ENCODE peak calls at places on chromosomes 12 and 14, in eight cellular contexts. K is dorsolateral prefrontal cortex; R is CD4-positive, alpha-beta T cell; N is GM23338; J is effector memory CD4-positive, alpha-beta T cell; E is cardiac muscle cell; M is left lung; D is HepG2. S is an unnamed sample.

GRCh38 chr12:1517007-1517406 is 77.4 kb downstream of the FBXL14 start:
- DNase-seq in M (no peak), J (no peak), K (no peak), R (no peak), N (peak), E (peak), D (peak), S (no peak)

GRCh38 chr12:132837693-132838463 is 9.2 kb upstream of the GOLGA3 start:
- DNase-seq in K (no peak), M (no peak), J (no peak), E (no peak), R (no peak), N (no peak), D (no peak), S (no peak)

GRCh38 chr12:110270125-110270962 is 10.7 kb upstream of the ATP2A2 start:
- DNase-seq in K (peak), J (no peak), M (no peak), R (no peak), D (peak), E (peak), N (no peak), S (peak)

GRCh38 chr12:59452746-59453145 is 143.1 kb upstream of the SLC16A7 start:
- DNase-seq in M (no peak), R (no peak), D (no peak), K (no peak), E (peak), J (no peak), N (no peak), S (no peak)

GRCh38 chr14:76938092-76938500 is 90.4 kb downstream of the IRF2BPL start:
- DNase-seq in J (no peak), R (no peak), K (no peak), N (no peak), E (no peak), D (no peak), M (no peak), S (no peak)

GRCh38 chr12:46946137-46946536 is 120.3 kb upstream of the SLC38A4 start:
- DNase-seq in J (no peak), M (no peak), N (no peak), K (no peak), D (no peak), R (no peak), E (no peak), S (no peak)

GRCh38 chr12:27592548-27592947 is 68.5 kb downstream of the PPFIBP1 start:
- DNase-seq in J (no peak), E (no peak), M (peak), K (peak), R (no peak), N (no peak), D (no peak), S (peak)

GRCh38 chr14:51180577-51180976 is 59.5 kb upstream of the TMX1 start:
- DNase-seq in K (no peak), E (no peak), J (no peak), N (no peak), M (no peak), R (no peak), D (no peak), S (no peak)

GRCh38 chr12:14244876-14245669 is 120.4 kb upstream of the ATF7IP start:
- DNase-seq in N (no peak), D (no peak), E (no peak), R (no peak), K (no peak), M (no peak), J (no peak), S (no peak)

GRCh38 chr12:122753213-122753571 is 568 bp downstream of the DENR start:
- DNase-seq in J (no peak), N (no peak), E (no peak), R (no peak), M (no peak), K (no peak), D (no peak), S (no peak)

GRCh38 chr12:95083938-95084337 is 10.5 kb upstream of the NR2C1 start:
- DNase-seq in J (no peak), E (peak), D (no peak), R (no peak), K (no peak), N (peak), M (no peak), S (peak)

GRCh38 chr12:14138495-14138894 is 157.1 kb upstream of the GRIN2B start:
- DNase-seq in M (no peak), N (peak), J (no peak), R (no peak), K (no peak), E (peak), D (no peak), S (no peak)

GRCh38 chr14:104799239-104799599 is 1.7 kb upstream of the ZBTB42 start:
- DNase-seq in J (no peak), E (no peak), D (no peak), K (no peak), N (no peak), M (no peak), R (no peak), S (no peak)

GRCh38 chr14:66404051-66404450 is 82.1 kb upstream of the CCDC196 start:
- DNase-seq in R (no peak), K (no peak), J (no peak), N (no peak), M (no peak), D (no peak), E (no peak), S (no peak)

GRCh38 chr14:89660183-89660582 is 243.2 kb upstream of the FOXN3 start:
- DNase-seq in J (no peak), K (no peak), N (no peak), M (no peak), R (no peak), E (peak), D (no peak), S (peak)

GRCh38 chr12:93226356-93226755 is 151.4 kb upstream of the NUDT4 start:
- DNase-seq in D (no peak), E (no peak), M (no peak), K (no peak), J (no peak), R (no peak), N (no peak), S (no peak)

GRCh38 chr14:65958664-65959562 is 527.3 kb upstream of the CCDC196 start:
- DNase-seq in M (no peak), D (peak), K (no peak), J (no peak), N (peak), R (no peak), E (peak), S (no peak)

GRCh38 chr12:116053479-116054195 is 223.9 kb downstream of the MED13L start:
- DNase-seq in K (no peak), E (no peak), R (no peak), N (no peak), J (no peak), D (peak), M (no peak), S (peak)

GRCh38 chr14:50452979-50453705 is 56.5 kb upstream of the CDKL1 start:
- DNase-seq in N (no peak), J (no peak), D (no peak), M (no peak), K (no peak), E (no peak), R (no peak), S (peak)

GRCh38 chr14:72892879-72893635 is 844 bp downstream of the DPF3 start:
- DNase-seq in R (peak), N (peak), J (no peak), E (peak), D (no peak), K (no peak), M (no peak), S (peak)

GRCh38 chr12:1691123-1692007 is 495 bp downstream of the ADIPOR2 start:
- DNase-seq in R (peak), J (peak), D (peak), E (peak), N (peak), K (peak), M (peak), S (peak)

GRCh38 chr12:2498961-2499500 is 295.7 kb upstream of the FKBP4 start:
- DNase-seq in R (no peak), J (no peak), M (no peak), K (no peak), E (no peak), D (no peak), N (peak), S (no peak)

GRCh38 chr14:50813544-50813863 is 17.5 kb downstream of the NIN start:
- DNase-seq in E (no peak), R (no peak), N (no peak), D (no peak), K (no peak), J (no peak), M (no peak), S (no peak)

GRCh38 chr14:99320621-99321235 is 48.7 kb upstream of the BCL11B start:
- DNase-seq in D (no peak), R (no peak), J (no peak), K (no peak), E (no peak), M (no peak), N (no peak), S (no peak)

GRCh38 chr14:64421166-64421565 is 33.0 kb downstream of the MTHFD1 start:
- DNase-seq in J (no peak), K (no peak), M (no peak), D (no peak), N (no peak), R (no peak), E (no peak), S (no peak)

GRCh38 chr12:14892726-14893442 is 7.2 kb upstream of the MGP start:
- DNase-seq in E (no peak), K (no peak), N (no peak), R (no peak), J (no peak), M (no peak), D (peak), S (peak)

GRCh38 chr12:49089831-49090773 is 4.5 kb downstream of the DHH start:
- DNase-seq in E (peak), M (no peak), K (peak), J (no peak), N (peak), R (peak), D (no peak), S (peak)

GRCh38 chr12:95796982-95797289 is 6.4 kb upstream of the NTN4 start:
- DNase-seq in D (no peak), N (no peak), E (no peak), R (no peak), J (no peak), M (no peak), K (no peak), S (no peak)

GRCh38 chr12:97538705-97539104 is 76.1 kb downstream of the RMST start:
- DNase-seq in R (no peak), E (no peak), D (no peak), N (no peak), J (no peak), M (no peak), K (no peak), S (no peak)

GRCh38 chr12:86950043-86950838 is 694.0 kb upstream of the MGAT4C start:
- DNase-seq in D (no peak), N (no peak), J (no peak), E (no peak), K (no peak), R (no peak), M (no peak), S (no peak)

GRCh38 chr14:91286530-91286937 is 42.0 kb upstream of the GPR68 start:
- DNase-seq in K (peak), N (peak), D (peak), R (peak), J (peak), E (peak), M (peak), S (peak)

GRCh38 chr12:102917026-102917787 is at the start of gene PAH:
- DNase-seq in J (no peak), N (peak), K (no peak), R (peak), E (peak), M (no peak), D (peak), S (peak)

GRCh38 chr12:103442822-103443221 is 52.9 kb downstream of the C12orf42 start:
- DNase-seq in R (no peak), N (no peak), D (no peak), K (no peak), J (no peak), M (no peak), E (no peak), S (no peak)

GRCh38 chr12:64534672-64535199 is 75.6 kb upstream of the RASSF3 start:
- DNase-seq in J (no peak), D (no peak), N (no peak), R (no peak), M (no peak), E (no peak), K (no peak), S (no peak)

GRCh38 chr14:28301179-28301578 is 465.4 kb upstream of the FOXG1 start:
- DNase-seq in J (no peak), N (no peak), M (no peak), D (no peak), R (no peak), K (no peak), E (no peak), S (no peak)

GRCh38 chr14:50008562-50009355 is 107.6 kb downstream of the VCPKMT start:
- DNase-seq in J (no peak), R (no peak), K (no peak), E (no peak), M (no peak), N (no peak), D (no peak), S (no peak)

GRCh38 chr12:45336762-45337596 is 121.1 kb downstream of the ANO6 start:
- DNase-seq in E (no peak), R (no peak), J (no peak), D (no peak), N (no peak), M (no peak), K (no peak), S (no peak)

GRCh38 chr12:67099858-67100257 is 169.3 kb upstream of the CAND1 start:
- DNase-seq in R (no peak), D (no peak), N (no peak), K (no peak), E (peak), M (no peak), J (no peak), S (no peak)

GRCh38 chr14:61466249-61466904 is 145.0 kb downstream of the PRKCH start:
- DNase-seq in M (peak), K (no peak), E (peak), R (no peak), N (peak), D (peak), J (no peak), S (no peak)

GRCh38 chr14:61462566-61463195 is 141.3 kb downstream of the PRKCH start:
- DNase-seq in J (no peak), R (no peak), E (peak), K (no peak), M (no peak), N (no peak), D (peak), S (no peak)

GRCh38 chr14:61461808-61462275 is 140.5 kb downstream of the PRKCH start:
- DNase-seq in E (peak), M (no peak), D (peak), J (no peak), R (no peak), K (no peak), N (peak), S (peak)

GRCh38 chr14:61460853-61461611 is 139.7 kb downstream of the PRKCH start:
- DNase-seq in E (peak), D (peak), R (no peak), M (no peak), J (peak), K (no peak), N (no peak), S (peak)

DNA sequence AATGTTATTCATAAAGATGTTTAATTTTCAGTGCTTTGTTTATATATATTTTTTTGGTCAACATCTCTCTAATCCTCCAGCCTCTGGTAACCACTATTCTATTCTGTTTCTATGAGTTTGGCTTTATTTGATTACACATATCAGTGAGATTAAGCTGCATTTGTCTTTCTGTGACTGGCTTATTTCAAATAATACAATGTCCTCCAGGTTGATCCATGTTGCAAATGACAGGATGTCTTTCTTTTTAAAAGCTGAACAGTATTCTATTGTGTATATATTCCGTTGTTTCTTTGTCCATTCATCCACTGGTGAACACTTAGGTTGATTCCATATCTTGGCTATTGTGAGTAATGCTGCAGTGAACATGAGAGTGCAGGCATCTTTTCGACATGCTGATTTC is 142.3 kb downstream of the PRKCH start:
- DNase-seq in E (no peak), N (no peak), K (no peak), M (no peak), D (no peak), J (no peak), R (no peak), S (no peak)
- H3K27ac ChIP-seq in E (no peak), N (no peak), K (no peak), M (no peak), D (no peak), J (no peak), R (peak), S (no peak)

DNA sequence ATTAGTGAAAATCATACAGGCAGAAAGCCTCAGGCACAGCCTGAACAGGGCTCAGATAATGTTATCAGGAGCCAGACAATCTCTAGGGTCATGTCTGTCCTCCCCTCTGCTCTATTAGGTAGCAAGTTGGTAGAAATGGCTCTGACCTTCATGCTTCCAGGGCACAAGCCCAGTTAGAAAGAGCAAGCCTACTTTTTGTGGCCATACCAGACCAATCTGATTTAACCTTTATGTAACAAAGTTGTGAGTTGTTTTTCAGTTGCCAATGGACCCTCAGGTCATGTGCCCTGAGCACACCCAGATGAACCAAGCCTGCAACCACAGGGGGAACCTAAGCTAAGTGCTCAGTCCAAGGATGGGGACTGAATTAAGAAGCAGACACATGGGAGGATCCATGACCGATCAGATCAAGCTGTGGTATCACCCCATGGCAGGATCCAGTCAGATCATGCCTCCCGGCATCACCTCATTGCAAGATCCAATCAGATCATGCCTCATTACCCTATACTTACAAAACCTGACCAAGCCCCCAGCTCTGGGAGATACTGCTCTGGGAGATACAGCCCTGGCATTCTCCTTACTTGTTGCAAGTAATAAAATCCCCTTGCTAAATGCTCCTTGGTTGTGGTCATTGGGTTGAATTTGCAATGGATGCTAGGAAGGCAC is 18.8 kb upstream of the HIGD1C start:
- DNase-seq in D (peak), N (no peak), J (no peak), R (no peak), M (no peak), K (no peak), E (peak), S (no peak)
- H3K27ac ChIP-seq in D (peak), N (peak), J (no peak), R (no peak), M (peak), K (no peak), E (peak), S (peak)

GRCh38 chr14:95519699-95520098 is 3.2 kb upstream of the SYNE3 start:
- DNase-seq in E (no peak), M (peak), R (peak), J (peak), N (no peak), K (peak), D (no peak), S (no peak)
- H3K27ac ChIP-seq in E (no peak), M (peak), R (peak), J (peak), N (no peak), K (peak), D (no peak), S (no peak)

DNA sequence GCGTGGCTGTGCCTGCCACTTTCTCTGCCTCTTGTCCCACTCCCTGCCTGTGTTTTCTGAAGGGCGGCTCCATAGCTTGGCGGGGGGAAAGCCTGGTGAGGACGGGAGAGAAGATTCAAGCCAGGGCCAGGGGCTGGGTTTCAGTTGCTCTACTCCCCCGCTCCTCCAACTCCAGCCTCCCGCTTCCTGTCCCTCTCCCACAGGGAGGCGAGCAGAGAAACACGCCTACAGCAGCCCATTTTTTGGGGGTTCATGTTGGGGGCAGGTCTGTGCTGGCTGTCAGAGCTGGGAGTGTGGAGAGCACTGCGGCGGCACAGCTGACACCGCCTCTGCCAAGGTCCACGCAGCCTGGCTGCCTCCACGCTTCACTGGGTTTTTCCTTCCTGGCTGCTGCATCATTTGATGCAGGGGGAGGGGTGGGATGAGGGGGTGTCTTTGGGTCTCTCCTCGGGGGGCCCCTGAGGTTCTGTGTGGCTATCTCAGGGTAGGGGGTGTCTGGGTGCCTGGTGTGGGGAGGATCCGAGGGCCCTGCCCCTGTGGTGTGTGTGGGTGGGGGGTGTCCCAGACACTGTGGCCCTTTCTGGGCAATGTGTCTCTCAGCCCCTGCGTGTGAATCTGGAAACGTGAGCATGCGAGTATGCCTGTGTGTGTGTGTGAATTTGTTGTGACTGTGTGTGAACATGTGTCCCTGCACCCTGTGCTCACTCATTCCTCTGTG is 10.7 kb upstream of the KRT80 start:
- DNase-seq in E (no peak), M (peak), D (no peak), N (peak), K (no peak), R (no peak), J (no peak), S (peak)
- H3K27ac ChIP-seq in E (no peak), M (no peak), D (no peak), N (no peak), K (peak), R (no peak), J (no peak), S (peak)

GRCh38 chr12:25875661-25876060 is 82.8 kb upstream of the RASSF8 start:
- DNase-seq in E (no peak), K (no peak), J (no peak), M (no peak), R (no peak), N (no peak), D (no peak), S (no peak)
- H3K27ac ChIP-seq in E (no peak), K (no peak), J (no peak), M (no peak), R (no peak), N (no peak), D (no peak), S (no peak)

DNA sequence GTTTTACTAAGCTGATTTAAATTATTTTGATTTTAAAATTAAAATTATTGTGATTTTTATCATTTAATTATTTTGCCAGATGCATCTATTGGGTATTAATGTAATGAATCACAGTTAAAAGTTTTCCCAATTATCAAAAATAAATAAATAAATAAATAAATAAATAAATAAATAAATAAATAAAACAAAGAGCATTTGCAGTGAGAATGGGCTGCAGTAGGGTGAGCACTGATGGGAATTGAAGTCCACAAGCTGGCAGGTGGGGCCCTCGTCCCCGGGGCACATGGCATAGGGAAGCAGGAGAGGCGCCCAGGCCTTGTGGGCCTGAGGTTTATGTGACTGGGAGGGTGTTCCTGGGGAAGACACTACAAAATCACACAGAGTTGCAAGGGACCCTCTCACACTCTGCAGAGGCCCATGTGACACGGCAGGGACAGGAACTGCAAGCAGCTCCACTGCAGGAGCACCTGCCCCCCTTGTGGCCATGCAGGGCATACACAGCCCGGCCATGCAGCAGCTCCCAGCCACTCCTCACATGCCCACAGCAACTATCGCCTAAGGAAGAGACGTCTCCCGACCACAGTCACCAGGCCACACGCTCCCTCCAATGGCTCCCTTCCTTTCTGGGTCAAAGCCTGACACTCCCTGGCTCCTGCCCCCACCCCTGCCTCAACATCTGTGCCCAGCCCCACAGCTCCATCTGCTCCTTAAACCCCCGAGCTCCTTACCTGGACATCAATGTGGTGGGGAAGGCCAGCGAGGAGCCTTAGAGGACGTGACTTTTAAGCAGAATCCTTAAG is 256.3 kb upstream of the SFSWAP start:
- DNase-seq in R (peak), K (no peak), M (no peak), E (peak), J (no peak), D (peak), N (peak), S (peak)
- H3K27ac ChIP-seq in R (no peak), K (no peak), M (no peak), E (no peak), J (no peak), D (no peak), N (no peak), S (no peak)

S was measured in body of pancreas.